ENCODE peak calls at places on chromosomes 3 and 15, in ten cellular contexts. M, O, X, P, Q, R, G, L, Z and E are unnamed samples.

GRCh38 chr3:33061782-33062181 is 35.2 kb downstream of the GLB1 start:
- DNase-seq in L (no peak), P (peak), Z (no peak), O (peak), G (peak), R (no peak), Q (peak), X (no peak), M (no peak), E (no peak)

GRCh38 chr3:103684956-103685355 is 1250.1 kb downstream of the ZPLD1 start:
- DNase-seq in P (no peak), O (no peak), Z (no peak), G (peak), R (no peak), L (no peak), Q (no peak), M (peak), X (peak), E (no peak)

GRCh38 chr3:69462022-69462825 is 76.3 kb upstream of the FRMD4B start:
- DNase-seq in L (no peak), R (no peak), Q (peak), P (no peak), G (no peak), O (no peak), X (no peak), Z (no peak), M (no peak), E (no peak)

GRCh38 chr3:185021326-185021725 is 131.5 kb downstream of the C3orf70 start:
- DNase-seq in Z (no peak), M (no peak), R (no peak), Q (no peak), O (no peak), L (no peak), P (peak), G (no peak), X (no peak), E (no peak)

GRCh38 chr3:97928986-97929385 is 43.2 kb downstream of the RIOX2 start:
- DNase-seq in Z (no peak), M (no peak), P (no peak), G (no peak), X (no peak), Q (no peak), O (no peak), R (no peak), L (no peak), E (no peak)

GRCh38 chr15:63899193-63899592 is 65.4 kb upstream of the HERC1 start:
- DNase-seq in X (no peak), O (no peak), G (no peak), Q (no peak), L (no peak), R (no peak), P (no peak), M (no peak), Z (no peak), E (peak)

GRCh38 chr3:89276116-89276515 is 168.7 kb downstream of the EPHA3 start:
- DNase-seq in G (no peak), M (no peak), X (no peak), L (no peak), O (no peak), P (no peak), Q (no peak), R (no peak), Z (no peak), E (no peak)

GRCh38 chr3:30544811-30545210 is 61.6 kb upstream of the TGFBR2 start:
- DNase-seq in M (no peak), Q (peak), P (peak), L (no peak), O (no peak), G (peak), X (no peak), Z (no peak), R (no peak), E (no peak)

GRCh38 chr3:45441570-45442313 is 53.4 kb downstream of the LARS2 start:
- DNase-seq in Z (no peak), O (no peak), X (no peak), P (no peak), R (no peak), L (no peak), Q (peak), M (no peak), G (no peak), E (no peak)

GRCh38 chr15:43225201-43225949 is 4.6 kb upstream of the EPB42 start:
- DNase-seq in R (peak), O (no peak), P (peak), G (peak), L (peak), M (peak), Q (peak), X (peak), Z (no peak), E (no peak)

GRCh38 chr3:71779674-71780377 is 5.1 kb downstream of the PROK2 start:
- DNase-seq in G (peak), Z (no peak), M (no peak), L (no peak), X (no peak), R (no peak), O (no peak), Q (no peak), P (no peak), E (no peak)

GRCh38 chr3:11719406-11720219 is 75.9 kb upstream of the VGLL4 start:
- DNase-seq in Z (peak), L (peak), R (peak), X (peak), O (peak), G (peak), P (peak), Q (no peak), M (peak), E (peak)

GRCh38 chr15:54915382-54915781 is 281.4 kb downstream of the RSL24D1 start:
- DNase-seq in Z (no peak), R (no peak), X (no peak), O (no peak), M (no peak), L (no peak), Q (no peak), G (no peak), P (no peak), E (no peak)

GRCh38 chr3:167976880-167977498 is 118.7 kb downstream of the GOLIM4 start:
- DNase-seq in P (no peak), M (no peak), O (no peak), G (peak), X (peak), R (no peak), Z (no peak), Q (no peak), L (no peak), E (no peak)

GRCh38 chr15:58738051-58738707 is 11.3 kb downstream of the ADAM10 start:
- DNase-seq in L (no peak), P (peak), G (peak), Q (peak), Z (no peak), M (no peak), X (no peak), O (no peak), R (no peak), E (no peak)

GRCh38 chr15:65819563-65819960 is 27.5 kb upstream of the DENND4A start:
- DNase-seq in Q (no peak), X (no peak), G (no peak), P (no peak), M (no peak), Z (no peak), O (no peak), R (no peak), L (no peak), E (no peak)

GRCh38 chr15:50945725-50946124 is 37.2 kb downstream of the AP4E1 start:
- DNase-seq in R (no peak), P (peak), Z (no peak), X (no peak), O (no peak), L (no peak), M (peak), Q (peak), G (peak), E (no peak)

GRCh38 chr15:57114070-57114469 is 195.6 kb downstream of the TCF12 start:
- DNase-seq in M (no peak), Q (peak), G (peak), P (no peak), Z (no peak), L (no peak), X (no peak), R (no peak), O (no peak), E (no peak)

GRCh38 chr3:142445816-142446254 is 2.0 kb downstream of the XRN1 start:
- DNase-seq in Q (peak), L (no peak), G (peak), P (peak), O (no peak), X (no peak), R (no peak), M (no peak), Z (no peak), E (no peak)

GRCh38 chr3:53161820-53162671 is 1.0 kb downstream of the PRKCD start:
- DNase-seq in Z (peak), P (peak), L (no peak), O (peak), Q (peak), R (peak), M (no peak), X (no peak), G (peak), E (peak)

GRCh38 chr3:37729119-37729518 is 132.6 kb upstream of the CTDSPL start:
- DNase-seq in M (no peak), P (peak), G (peak), Q (peak), O (no peak), R (no peak), Z (no peak), X (no peak), L (no peak), E (no peak)

GRCh38 chr3:14823910-14824629 is 5.3 kb downstream of the FGD5 start:
- DNase-seq in L (no peak), M (no peak), R (no peak), G (no peak), X (no peak), O (no peak), Z (no peak), Q (no peak), P (no peak), E (no peak)